ENCODE peak calls at places on chromosomes 11 and 22, in six cellular contexts. P is body of pancreas, Z is AG04450, Q is RWPE2, T is GM12865, N is mesothelial cell of epicardium. X is an unnamed sample.

GRCh38 chr11:122100222-122101080 is 15.6 kb downstream of the BLID start:
- DNase-seq in Q (no peak), Z (peak; percentile 38), N (peak; percentile 39), P (peak; percentile 51), T (no peak), X (peak; percentile 86)

GRCh38 chr11:563066-563811 is 2.5 kb downstream of the RASSF7 start:
- DNase-seq in N (no peak), Z (no peak), T (no peak), Q (no peak), P (no peak), X (no peak)

GRCh38 chr22:17352798-17353197 is 16.5 kb upstream of the CECR2 start:
- DNase-seq in P (no peak), Q (no peak), T (no peak), N (no peak), Z (no peak), X (no peak)

GRCh38 chr11:120660024-120660565 is 148.5 kb downstream of the GRIK4 start:
- DNase-seq in T (peak; percentile 75), Q (no peak), P (peak; percentile 50), N (no peak), Z (no peak), X (no peak)

GRCh38 chr22:42621505-42622002 is 6.9 kb upstream of the POLDIP3 start:
- DNase-seq in Q (no peak), N (peak; percentile 59), P (peak; percentile 76), T (peak; percentile 68), Z (no peak), X (peak; percentile 87)

GRCh38 chr11:96486890-96487633 is 97.2 kb downstream of the JRKL start:
- DNase-seq in Z (no peak), P (peak; percentile 55), N (no peak), Q (peak; percentile 57), T (no peak), X (no peak)

GRCh38 chr11:73257342-73258103 is 14.6 kb upstream of the P2RY6 start:
- DNase-seq in Q (no peak), Z (peak; percentile 73), N (no peak), P (no peak), T (no peak), X (peak; percentile 64)

GRCh38 chr11:12704049-12704448 is 29.8 kb downstream of the TEAD1 start:
- DNase-seq in Z (peak; percentile 59), N (no peak), P (no peak), Q (no peak), T (peak; percentile 63), X (no peak)

GRCh38 chr11:130179396-130180306 is 20.1 kb downstream of the ST14 start:
- DNase-seq in P (peak; percentile 75), N (no peak), T (no peak), Z (no peak), Q (no peak), X (no peak)

GRCh38 chr11:106031210-106031845 is 9.3 kb upstream of the MSANTD4 start:
- DNase-seq in P (no peak), Q (no peak), N (no peak), Z (no peak), T (no peak), X (no peak)

GRCh38 chr11:76395296-76395695 is 14.2 kb downstream of the GVQW3 start:
- DNase-seq in Z (no peak), P (no peak), N (no peak), Q (no peak), T (no peak), X (no peak)

GRCh38 chr22:42780070-42780540 is 59.4 kb upstream of the A4GALT start:
- DNase-seq in P (peak; percentile 60), N (no peak), Z (peak; percentile 90), Q (no peak), T (peak; percentile 94), X (peak; percentile 58)

GRCh38 chr11:123316003-123316402 is 114.1 kb upstream of the GRAMD1B start:
- DNase-seq in N (no peak), P (no peak), Q (no peak), Z (no peak), T (peak; percentile 28), X (no peak)

GRCh38 chr11:72771507-72771906 is 19.3 kb upstream of the ARAP1 start:
- DNase-seq in Z (peak; percentile 27), P (no peak), N (no peak), Q (no peak), T (no peak), X (no peak)

GRCh38 chr22:45731798-45732495 is 60.3 kb downstream of the ATXN10 start:
- DNase-seq in N (no peak), Z (no peak), Q (no peak), T (peak; percentile 7), P (no peak), X (no peak)

GRCh38 chr11:128692750-128693578 is 908 bp upstream of the FLI1 start:
- DNase-seq in P (no peak), Q (peak; percentile 57), N (no peak), T (peak; percentile 43), Z (no peak), X (no peak)

GRCh38 chr11:77473801-77474508 is at the start of gene PAK1:
- DNase-seq in P (peak; percentile 98), Q (peak; percentile 82), N (peak; percentile 87), T (peak; percentile 94), Z (peak; percentile 34), X (peak; percentile 85)

GRCh38 chr11:122724520-122724919 is 69.0 kb downstream of the UBASH3B start:
- DNase-seq in T (no peak), Q (no peak), N (no peak), Z (no peak), P (no peak), X (no peak)

GRCh38 chr11:102615077-102615893 is 9.8 kb downstream of the MMP20 start:
- DNase-seq in P (no peak), Q (no peak), T (no peak), N (no peak), Z (no peak), X (no peak)

GRCh38 chr11:129528296-129528695 is 152.6 kb downstream of the BARX2 start:
- DNase-seq in T (no peak), P (no peak), Q (no peak), Z (no peak), N (no peak), X (no peak)

GRCh38 chr11:1875093-1875785 is 16.5 kb downstream of the PRR33 start:
- DNase-seq in N (no peak), Q (no peak), T (no peak), Z (no peak), P (peak; percentile 5), X (peak; percentile 65)

GRCh38 chr11:33040127-33040861 is 922 bp downstream of the TCP11L1 start:
- DNase-seq in N (no peak), P (no peak), T (peak; percentile 68), Q (no peak), Z (no peak), X (no peak)

GRCh38 chr11:64060861-64061444 is 25.2 kb downstream of the FLRT1 start:
- DNase-seq in Q (no peak), T (peak; percentile 47), N (no peak), P (peak; percentile 40), Z (no peak), X (no peak)

GRCh38 chr11:66151273-66151672 is 81.2 kb downstream of the PACS1 start:
- DNase-seq in P (no peak), Q (no peak), N (no peak), Z (no peak), T (no peak), X (no peak)

GRCh38 chr11:59199546-59200420 is 12.9 kb downstream of the MPEG1 start:
- DNase-seq in T (peak; percentile 88), P (no peak), N (no peak), Q (no peak), Z (no peak), X (no peak)

GRCh38 chr11:59754859-59755700 is at the start of gene STX3:
- DNase-seq in P (peak; percentile 84), Q (peak; percentile 73), T (peak; percentile 46), N (peak; percentile 39), Z (no peak), X (peak; percentile 54)

GRCh38 chr22:35544810-35545209 is 4.2 kb downstream of the RASD2 start:
- DNase-seq in Z (no peak), P (no peak), Q (no peak), N (no peak), T (no peak), X (no peak)

GRCh38 chr22:35549338-35549737 is 8.7 kb downstream of the RASD2 start:
- DNase-seq in N (no peak), P (no peak), T (no peak), Q (no peak), Z (no peak), X (no peak)

GRCh38 chr22:35548762-35549106 is 8.1 kb downstream of the RASD2 start:
- DNase-seq in T (no peak), P (no peak), Z (no peak), N (no peak), Q (no peak), X (no peak)

GRCh38 chr22:35546886-35547285 is 6.3 kb downstream of the RASD2 start:
- DNase-seq in Q (no peak), Z (no peak), T (no peak), N (no peak), P (no peak), X (no peak)

GRCh38 chr22:35547993-35548761 is 7.5 kb downstream of the RASD2 start:
- DNase-seq in N (no peak), Z (no peak), P (no peak), Q (no peak), T (no peak), X (no peak)
- TF ChIP-seq CTCF in N (no peak), Z (peak; percentile 19), P (no peak), Q (peak; percentile 12), T (no peak), X (no peak)

DNA sequence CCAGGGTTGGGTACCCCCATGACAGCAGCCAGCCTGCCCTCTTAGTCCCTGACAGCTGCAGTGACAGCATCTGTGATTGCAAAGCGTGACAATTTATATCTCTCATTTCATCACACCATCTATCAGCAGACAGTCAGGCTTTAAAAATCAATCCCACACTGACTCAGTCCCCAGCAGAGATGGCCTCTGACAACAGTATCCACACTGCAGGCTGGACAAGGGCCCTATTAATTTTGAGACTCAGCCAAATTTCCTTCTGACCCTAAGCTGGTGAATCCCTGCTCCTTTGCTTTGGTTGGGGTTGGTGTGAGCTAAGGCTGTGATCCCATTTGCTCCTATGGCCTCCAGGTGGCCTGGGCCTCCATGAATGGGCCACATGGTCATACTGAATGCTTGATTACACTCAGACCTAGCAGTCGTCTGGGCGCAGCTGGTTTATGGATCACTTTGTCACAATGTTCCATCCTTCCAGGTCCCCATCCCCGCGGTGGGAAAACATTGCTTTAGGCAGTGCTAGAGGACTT is 68.1 kb upstream of the B3GAT1 start:
- DNase-seq in P (no peak), N (no peak), T (no peak), Q (no peak), Z (no peak), X (no peak)
- TF ChIP-seq CTCF in P (no peak), N (no peak), T (no peak), Q (no peak), Z (no peak), X (no peak)

DNA sequence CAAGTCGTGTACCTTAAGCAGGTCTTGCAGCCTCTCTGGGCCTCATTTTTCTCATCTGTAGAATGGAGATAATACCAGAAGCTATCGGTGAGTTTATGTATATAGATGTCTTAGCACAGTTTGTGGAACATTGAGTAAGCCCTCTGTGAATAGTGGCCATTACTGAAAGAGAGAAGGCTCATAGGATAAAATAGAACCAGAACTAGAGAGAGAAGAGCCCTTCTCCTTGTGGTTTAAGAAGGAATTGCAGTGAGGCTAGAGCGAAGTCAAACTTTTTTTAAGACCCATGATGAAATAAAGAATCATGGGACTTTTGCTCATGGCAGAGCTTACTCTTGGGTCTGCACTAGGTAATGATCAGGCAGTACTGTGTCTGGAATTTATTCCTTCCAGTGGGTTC is 137.1 kb downstream of the TRIM44 start:
- DNase-seq in T (no peak), Z (no peak), Q (no peak), N (no peak), P (no peak), X (no peak)
- TF ChIP-seq CTCF in T (no peak), Z (no peak), Q (peak; percentile 6), N (peak; percentile 49), P (no peak), X (no peak)

GRCh38 chr11:119608781-119609180 is 120.2 kb downstream of the NECTIN1 start:
- DNase-seq in P (no peak), N (no peak), Z (no peak), Q (no peak), T (no peak), X (no peak)
- TF ChIP-seq CTCF in P (no peak), N (no peak), Z (no peak), Q (no peak), T (no peak), X (no peak)

X was measured in tibial artery.